ENCODE peak calls at places on chromosomes 7 and 10, in ten cellular contexts. One of them, this sample, is unnamed. For H3K36me3, the result is how much of the 10 kb centered on the place peaks cover.

GRCh38 chr7:149759111-149759510 is 14.3 kb downstream of the ZNF467 start:
- DNase-seq in DND-41: no peak
- DNase-seq in uterus: no peak
- DNase-seq in CD8-positive, alpha-beta T cell: no peak
- DNase-seq in IMR-90: no peak
- DNase-seq in fibroblast of lung: no peak
- DNase-seq in PC-9: no peak
- DNase-seq in hepatocyte: no peak
- DNase-seq in transverse colon: no peak
- DNase-seq in psoas muscle: no peak
- DNase-seq in this sample: no peak

GRCh38 chr10:20281579-20281978 is 465.3 kb downstream of the PLXDC2 start:
- DNase-seq in DND-41: no peak
- DNase-seq in uterus: no peak
- DNase-seq in CD8-positive, alpha-beta T cell: no peak
- DNase-seq in IMR-90: no peak
- DNase-seq in fibroblast of lung: no peak
- DNase-seq in PC-9: no peak
- DNase-seq in hepatocyte: no peak
- DNase-seq in transverse colon: no peak
- DNase-seq in psoas muscle: no peak
- DNase-seq in this sample: no peak

GRCh38 chr10:19853839-19854238 is 37.6 kb downstream of the PLXDC2 start:
- DNase-seq in DND-41: no peak
- DNase-seq in uterus: no peak
- DNase-seq in CD8-positive, alpha-beta T cell: no peak
- DNase-seq in IMR-90: no peak
- DNase-seq in fibroblast of lung: no peak
- DNase-seq in PC-9: no peak
- DNase-seq in hepatocyte: no peak
- DNase-seq in transverse colon: no peak
- DNase-seq in psoas muscle: no peak
- DNase-seq in this sample: no peak

GRCh38 chr7:149494738-149495368 is 2.8 kb downstream of the ZNF746 start:
- DNase-seq in DND-41: no peak
- DNase-seq in uterus: no peak
- DNase-seq in CD8-positive, alpha-beta T cell: no peak
- DNase-seq in IMR-90: peak
- DNase-seq in fibroblast of lung: peak
- DNase-seq in PC-9: no peak
- DNase-seq in hepatocyte: no peak
- DNase-seq in transverse colon: no peak
- DNase-seq in psoas muscle: no peak
- DNase-seq in this sample: no peak

GRCh38 chr7:43585521-43585920 is 2.6 kb downstream of the STK17A start:
- DNase-seq in DND-41: no peak
- DNase-seq in uterus: no peak
- DNase-seq in CD8-positive, alpha-beta T cell: no peak
- DNase-seq in IMR-90: peak
- DNase-seq in fibroblast of lung: peak
- DNase-seq in PC-9: no peak
- DNase-seq in hepatocyte: peak
- DNase-seq in transverse colon: no peak
- DNase-seq in psoas muscle: no peak
- DNase-seq in this sample: peak

GRCh38 chr10:133178357-133179127 is 18.5 kb downstream of the KNDC1 start:
- DNase-seq in DND-41: no peak
- DNase-seq in uterus: no peak
- DNase-seq in CD8-positive, alpha-beta T cell: no peak
- DNase-seq in IMR-90: no peak
- DNase-seq in fibroblast of lung: no peak
- DNase-seq in PC-9: no peak
- DNase-seq in hepatocyte: no peak
- DNase-seq in transverse colon: no peak
- DNase-seq in psoas muscle: no peak
- DNase-seq in this sample: no peak

GRCh38 chr10:18419945-18420344 is 231.4 kb downstream of the NSUN6 start:
- DNase-seq in DND-41: no peak
- DNase-seq in uterus: no peak
- DNase-seq in CD8-positive, alpha-beta T cell: no peak
- DNase-seq in IMR-90: no peak
- DNase-seq in fibroblast of lung: no peak
- DNase-seq in PC-9: no peak
- DNase-seq in hepatocyte: no peak
- DNase-seq in transverse colon: no peak
- DNase-seq in psoas muscle: no peak
- DNase-seq in this sample: no peak

GRCh38 chr7:137476937-137477336 is 133.4 kb upstream of the PTN start:
- DNase-seq in DND-41: no peak
- DNase-seq in uterus: no peak
- DNase-seq in CD8-positive, alpha-beta T cell: no peak
- DNase-seq in IMR-90: peak
- DNase-seq in fibroblast of lung: no peak
- DNase-seq in PC-9: no peak
- DNase-seq in hepatocyte: no peak
- DNase-seq in transverse colon: no peak
- DNase-seq in psoas muscle: no peak
- DNase-seq in this sample: no peak

GRCh38 chr7:79495544-79496272 is 42.2 kb upstream of the MAGI2 start:
- DNase-seq in DND-41: no peak
- DNase-seq in uterus: no peak
- DNase-seq in CD8-positive, alpha-beta T cell: no peak
- DNase-seq in IMR-90: peak
- DNase-seq in fibroblast of lung: peak
- DNase-seq in PC-9: no peak
- DNase-seq in hepatocyte: no peak
- DNase-seq in transverse colon: no peak
- DNase-seq in psoas muscle: no peak
- DNase-seq in this sample: no peak

GRCh38 chr10:105252908-105253307 is 611.8 kb downstream of the SORCS3 start:
- DNase-seq in DND-41: no peak
- DNase-seq in uterus: no peak
- DNase-seq in CD8-positive, alpha-beta T cell: no peak
- DNase-seq in IMR-90: no peak
- DNase-seq in fibroblast of lung: no peak
- DNase-seq in PC-9: no peak
- DNase-seq in hepatocyte: no peak
- DNase-seq in transverse colon: no peak
- DNase-seq in psoas muscle: no peak
- DNase-seq in this sample: no peak

GRCh38 chr7:151019130-151019447 is 5.2 kb downstream of the ATG9B start:
- DNase-seq in DND-41: no peak
- DNase-seq in uterus: no peak
- DNase-seq in CD8-positive, alpha-beta T cell: no peak
- DNase-seq in IMR-90: no peak
- DNase-seq in fibroblast of lung: no peak
- DNase-seq in PC-9: no peak
- DNase-seq in hepatocyte: no peak
- DNase-seq in transverse colon: no peak
- DNase-seq in psoas muscle: no peak
- DNase-seq in this sample: no peak

GRCh38 chr10:78115135-78115853 is 81.6 kb downstream of the RPS24 start:
- DNase-seq in DND-41: no peak
- DNase-seq in uterus: no peak
- DNase-seq in CD8-positive, alpha-beta T cell: no peak
- DNase-seq in IMR-90: no peak
- DNase-seq in fibroblast of lung: no peak
- DNase-seq in PC-9: no peak
- DNase-seq in hepatocyte: no peak
- DNase-seq in transverse colon: no peak
- DNase-seq in psoas muscle: no peak
- DNase-seq in this sample: no peak

GRCh38 chr10:30068482-30069223 is 9.3 kb upstream of the JCAD start:
- DNase-seq in DND-41: no peak
- DNase-seq in uterus: no peak
- DNase-seq in CD8-positive, alpha-beta T cell: no peak
- DNase-seq in IMR-90: no peak
- DNase-seq in fibroblast of lung: no peak
- DNase-seq in PC-9: peak
- DNase-seq in hepatocyte: no peak
- DNase-seq in transverse colon: no peak
- DNase-seq in psoas muscle: no peak
- DNase-seq in this sample: no peak

GRCh38 chr10:15387021-15387420 is 15.9 kb upstream of the FAM171A1 start:
- DNase-seq in DND-41: no peak
- DNase-seq in uterus: no peak
- DNase-seq in CD8-positive, alpha-beta T cell: no peak
- DNase-seq in IMR-90: no peak
- DNase-seq in fibroblast of lung: no peak
- DNase-seq in PC-9: no peak
- DNase-seq in hepatocyte: no peak
- DNase-seq in transverse colon: no peak
- DNase-seq in psoas muscle: no peak
- DNase-seq in this sample: no peak

GRCh38 chr10:112340601-112341000 is 33.3 kb upstream of the ACSL5 start:
- DNase-seq in DND-41: no peak
- DNase-seq in uterus: no peak
- DNase-seq in CD8-positive, alpha-beta T cell: no peak
- DNase-seq in IMR-90: no peak
- DNase-seq in fibroblast of lung: no peak
- DNase-seq in PC-9: no peak
- DNase-seq in hepatocyte: no peak
- DNase-seq in transverse colon: no peak
- DNase-seq in psoas muscle: no peak
- DNase-seq in this sample: no peak

GRCh38 chr7:93715234-93715633 is 140.7 kb upstream of the CALCR start:
- DNase-seq in DND-41: peak
- DNase-seq in uterus: peak
- DNase-seq in CD8-positive, alpha-beta T cell: no peak
- DNase-seq in IMR-90: peak
- DNase-seq in fibroblast of lung: peak
- DNase-seq in PC-9: peak
- DNase-seq in hepatocyte: peak
- DNase-seq in transverse colon: peak
- DNase-seq in psoas muscle: peak
- DNase-seq in this sample: no peak

DNA sequence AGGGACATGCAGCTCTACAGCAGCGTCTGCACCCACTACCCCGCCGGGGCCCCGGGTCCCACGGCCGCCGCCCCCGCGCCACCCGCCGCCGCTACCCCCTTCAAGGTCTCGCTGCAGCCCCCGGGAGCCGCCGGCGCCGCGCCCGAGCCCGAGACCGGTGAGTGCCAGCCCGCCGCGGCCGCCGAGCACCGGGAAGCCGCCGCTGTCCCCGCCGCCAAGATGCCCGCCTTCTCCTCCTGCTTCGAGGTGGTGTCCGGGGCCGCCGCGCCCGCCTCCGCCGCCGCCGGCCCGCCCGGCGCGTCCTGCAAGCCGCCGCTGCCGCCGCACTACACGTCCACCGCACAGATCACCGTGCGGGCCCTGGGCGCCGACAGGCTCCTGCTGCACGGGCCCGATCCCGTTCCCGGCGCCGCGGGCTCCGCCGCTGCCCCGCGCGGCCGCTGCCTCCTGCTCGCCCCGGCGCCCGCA is 611 bp downstream of the OTUD1 start:
- DNase-seq in DND-41: no peak
- DNase-seq in uterus: peak
- DNase-seq in CD8-positive, alpha-beta T cell: no peak
- DNase-seq in IMR-90: no peak
- DNase-seq in fibroblast of lung: no peak
- DNase-seq in PC-9: no peak
- DNase-seq in hepatocyte: no peak
- DNase-seq in transverse colon: no peak
- DNase-seq in psoas muscle: no peak
- DNase-seq in this sample: no peak
- H3K27ac ChIP-seq in DND-41: peak
- H3K27ac ChIP-seq in uterus: peak
- H3K27ac ChIP-seq in CD8-positive, alpha-beta T cell: peak
- H3K27ac ChIP-seq in IMR-90: peak
- H3K27ac ChIP-seq in fibroblast of lung: peak
- H3K27ac ChIP-seq in PC-9: peak
- H3K27ac ChIP-seq in hepatocyte: peak
- H3K27ac ChIP-seq in transverse colon: peak
- H3K27ac ChIP-seq in psoas muscle: peak
- H3K27ac ChIP-seq in this sample: peak

GRCh38 chr7:157663061-157663863 is 326.5 kb downstream of the DNAJB6 start:
- DNase-seq in DND-41: no peak
- DNase-seq in uterus: no peak
- DNase-seq in CD8-positive, alpha-beta T cell: no peak
- DNase-seq in IMR-90: no peak
- DNase-seq in fibroblast of lung: no peak
- DNase-seq in PC-9: no peak
- DNase-seq in hepatocyte: peak
- DNase-seq in transverse colon: no peak
- DNase-seq in psoas muscle: no peak
- DNase-seq in this sample: no peak
- H3K36me3 ChIP-seq in DND-41: under half
- H3K36me3 ChIP-seq in uterus: under half
- H3K36me3 ChIP-seq in CD8-positive, alpha-beta T cell: under half
- H3K36me3 ChIP-seq in IMR-90: under half
- H3K36me3 ChIP-seq in fibroblast of lung: under half
- H3K36me3 ChIP-seq in PC-9: under half
- H3K36me3 ChIP-seq in hepatocyte: under half
- H3K36me3 ChIP-seq in transverse colon: under half
- H3K36me3 ChIP-seq in psoas muscle: under half
- H3K36me3 ChIP-seq in this sample: under half

DNA sequence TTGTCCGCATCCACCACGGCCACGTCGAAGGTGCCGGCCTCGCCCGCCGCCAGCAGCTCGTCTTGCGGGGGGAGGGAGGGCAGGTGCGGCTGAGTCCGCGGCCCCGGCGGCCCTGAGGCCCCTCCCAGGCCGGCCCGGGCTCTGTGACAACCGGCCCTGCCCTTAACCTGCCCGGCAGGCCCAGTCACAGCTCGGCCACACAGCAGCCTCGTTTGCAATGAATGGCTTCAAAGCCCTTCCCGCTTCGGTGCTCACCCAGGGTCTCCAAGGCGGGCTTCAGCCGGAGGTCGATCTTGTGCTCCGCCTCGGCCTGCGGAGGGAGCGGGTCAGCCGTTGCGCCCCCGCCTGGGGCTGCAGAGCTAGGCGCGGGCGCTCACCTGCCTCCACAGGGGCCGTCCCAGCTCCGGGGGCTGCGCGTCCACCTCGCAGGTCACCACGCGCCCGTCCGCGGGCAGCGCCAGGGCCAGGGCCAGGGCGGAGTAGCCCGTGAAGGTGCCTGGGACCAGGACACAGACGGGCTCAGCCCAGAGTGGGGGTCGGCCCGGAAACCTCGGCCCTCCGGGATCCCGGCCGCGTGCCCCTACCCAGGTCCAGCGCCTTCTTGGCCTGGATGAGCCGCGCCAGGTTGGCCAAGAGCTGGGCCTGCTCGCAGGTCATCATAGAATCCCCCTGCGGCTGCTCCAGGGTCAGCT is 928 bp downstream of the COMTD1 start:
- DNase-seq in DND-41: no peak
- DNase-seq in uterus: no peak
- DNase-seq in CD8-positive, alpha-beta T cell: no peak
- DNase-seq in IMR-90: no peak
- DNase-seq in fibroblast of lung: no peak
- DNase-seq in PC-9: peak
- DNase-seq in hepatocyte: peak
- DNase-seq in transverse colon: peak
- DNase-seq in psoas muscle: peak
- DNase-seq in this sample: no peak
- H3K4me3 ChIP-seq in DND-41: peak
- H3K4me3 ChIP-seq in uterus: peak
- H3K4me3 ChIP-seq in CD8-positive, alpha-beta T cell: peak
- H3K4me3 ChIP-seq in IMR-90: peak
- H3K4me3 ChIP-seq in fibroblast of lung: peak
- H3K4me3 ChIP-seq in PC-9: peak
- H3K4me3 ChIP-seq in hepatocyte: peak
- H3K4me3 ChIP-seq in transverse colon: peak
- H3K4me3 ChIP-seq in psoas muscle: peak
- H3K4me3 ChIP-seq in this sample: peak

GRCh38 chr10:57864789-57865676 is 402.7 kb downstream of the IPMK start:
- DNase-seq in DND-41: no peak
- DNase-seq in uterus: no peak
- DNase-seq in CD8-positive, alpha-beta T cell: no peak
- DNase-seq in IMR-90: no peak
- DNase-seq in fibroblast of lung: no peak
- DNase-seq in PC-9: peak
- DNase-seq in hepatocyte: peak
- DNase-seq in transverse colon: peak
- DNase-seq in psoas muscle: no peak
- DNase-seq in this sample: no peak
- H3K27ac ChIP-seq in DND-41: no peak
- H3K27ac ChIP-seq in uterus: no peak
- H3K27ac ChIP-seq in CD8-positive, alpha-beta T cell: no peak
- H3K27ac ChIP-seq in IMR-90: no peak
- H3K27ac ChIP-seq in fibroblast of lung: no peak
- H3K27ac ChIP-seq in PC-9: peak
- H3K27ac ChIP-seq in hepatocyte: peak
- H3K27ac ChIP-seq in transverse colon: no peak
- H3K27ac ChIP-seq in psoas muscle: no peak
- H3K27ac ChIP-seq in this sample: no peak